ENCODE peak calls at places on chromosomes 1 and 21, in nine cellular contexts. D is PC-3; E is neural crest cell; T is activated CD4-positive, alpha-beta T cell treated with anti-CD3 and anti-CD28 coated beads for 48 hours; O is AG20443; Q is A549; S is IMR-90; U is activated B cell treated with CpG ODN at 0.5 μM for 24 hours; Y is brain microvascular endothelial cell. X is an unnamed sample.

GRCh38 chr1:11280719-11281376 is 7.8 kb downstream of the UBIAD1 start:
- DNase-seq in D (no peak), E (no peak), T (no peak), O (no peak), Q (no peak), S (no peak), U (peak; percentile 18), Y (no peak), X (no peak)

GRCh38 chr1:50851034-50851433 is 109.0 kb downstream of the FAF1 start:
- DNase-seq in D (no peak), E (no peak), T (no peak), O (no peak), Q (no peak), S (no peak), U (no peak), Y (no peak), X (no peak)

GRCh38 chr1:43472087-43472462 is 18.3 kb upstream of the HYI start:
- DNase-seq in D (no peak), E (no peak), T (no peak), O (no peak), Q (no peak), S (no peak), U (no peak), Y (no peak), X (no peak)

GRCh38 chr1:241636291-241636690 is 3.9 kb downstream of the CHML start:
- DNase-seq in D (no peak), E (no peak), T (no peak), O (no peak), Q (no peak), S (peak; percentile 71), U (no peak), Y (no peak), X (no peak)

GRCh38 chr1:38030596-38031512 is 15.7 kb downstream of the POU3F1 start:
- DNase-seq in D (no peak), E (no peak), T (no peak), O (no peak), Q (no peak), S (no peak), U (no peak), Y (no peak), X (no peak)

GRCh38 chr1:43008425-43009108 is 49.9 kb upstream of the SLC2A1 start:
- DNase-seq in D (no peak), E (peak; percentile 60), T (no peak), O (no peak), Q (no peak), S (no peak), U (no peak), Y (no peak), X (no peak)

GRCh38 chr21:45511661-45512431 is 30.4 kb downstream of the SLC19A1 start:
- DNase-seq in D (no peak), E (no peak), T (no peak), O (no peak), Q (no peak), S (no peak), U (no peak), Y (no peak), X (no peak)

GRCh38 chr1:3707298-3707938 is 44.8 kb upstream of the CCDC27 start:
- DNase-seq in D (peak; percentile 42), E (no peak), T (no peak), O (no peak), Q (no peak), S (no peak), U (no peak), Y (no peak), X (no peak)

GRCh38 chr1:46622341-46622740 is 5.7 kb upstream of the MOB3C start:
- DNase-seq in D (peak; percentile 64), E (no peak), T (no peak), O (peak; percentile 66), Q (peak; percentile 44), S (peak; percentile 28), U (no peak), Y (peak; percentile 31), X (peak; percentile 55)

GRCh38 chr1:51491166-51491981 is 27.7 kb downstream of the EPS15 start:
- DNase-seq in D (no peak), E (no peak), T (no peak), O (no peak), Q (no peak), S (no peak), U (no peak), Y (no peak), X (no peak)

GRCh38 chr1:95380909-95381308 is 146.9 kb downstream of the RWDD3 start:
- DNase-seq in D (no peak), E (no peak), T (no peak), O (no peak), Q (no peak), S (no peak), U (no peak), Y (no peak), X (no peak)

GRCh38 chr1:22645936-22646335 is 2.5 kb downstream of the C1QC start:
- DNase-seq in D (no peak), E (no peak), T (no peak), O (no peak), Q (no peak), S (no peak), U (no peak), Y (no peak), X (no peak)

GRCh38 chr1:184503221-184503749 is 116.5 kb downstream of the C1orf21 start:
- DNase-seq in D (no peak), E (no peak), T (no peak), O (no peak), Q (no peak), S (no peak), U (no peak), Y (no peak), X (no peak)

GRCh38 chr1:17392199-17392740 is 20.3 kb downstream of the PADI6 start:
- DNase-seq in D (no peak), E (no peak), T (no peak), O (no peak), Q (no peak), S (no peak), U (no peak), Y (no peak), X (peak; percentile 19)

GRCh38 chr1:169245706-169246105 is 121.9 kb downstream of the NME7 start:
- DNase-seq in D (peak; percentile 59), E (no peak), T (no peak), O (no peak), Q (no peak), S (no peak), U (no peak), Y (no peak), X (no peak)

GRCh38 chr1:21110163-21110562 is 66.5 kb downstream of the EIF4G3 start:
- DNase-seq in D (no peak), E (no peak), T (no peak), O (no peak), Q (no peak), S (no peak), U (no peak), Y (no peak), X (no peak)

GRCh38 chr1:98669355-98670296 is 8.1 kb downstream of the SNX7 start:
- DNase-seq in D (no peak), E (no peak), T (no peak), O (peak; percentile 29), Q (no peak), S (peak; percentile 52), U (no peak), Y (no peak), X (no peak)

GRCh38 chr1:248361111-248361715 is at the start of gene OR2T4:
- DNase-seq in D (no peak), E (no peak), T (no peak), O (no peak), Q (no peak), S (no peak), U (no peak), Y (no peak), X (no peak)